ENCODE peak calls at places on chromosomes 1 and 21, in ten cellular contexts. L is aorta; B is effector memory CD4-positive, alpha-beta T cell; F is fibroblast of lung; T is H9; W is hepatocyte; Q is heart left ventricle; E is AG04450; R is thoracic aorta; S is bronchial epithelial cell. V is an unnamed sample.

GRCh38 chr1:117318456-117318855 is 48.8 kb upstream of the MAN1A2 start:
- DNase-seq in R (no peak), S (no peak), E (no peak), L (no peak), Q (no peak), W (no peak), B (no peak), F (no peak), T (no peak), V (no peak)

GRCh38 chr1:217482356-217483102 is 148.4 kb downstream of the GPATCH2 start:
- DNase-seq in T (no peak), W (no peak), E (peak; percentile 53), L (no peak), F (peak; percentile 69), Q (no peak), R (no peak), S (peak; percentile 80), B (no peak), V (no peak)

GRCh38 chr1:113976609-113977278 is 2.5 kb upstream of the OLFML3 start:
- DNase-seq in T (peak; percentile 62), W (peak; percentile 47), R (no peak), B (no peak), S (peak; percentile 16), F (peak; percentile 61), E (no peak), L (no peak), Q (no peak), V (peak; percentile 71)

GRCh38 chr21:27108228-27108627 is 141.3 kb upstream of the ADAMTS5 start:
- DNase-seq in S (peak; percentile 82), W (no peak), E (no peak), L (no peak), Q (no peak), T (no peak), F (peak; percentile 36), B (no peak), R (no peak), V (no peak)

GRCh38 chr1:154463512-154463990 is 38.5 kb upstream of the TDRD10 start:
- DNase-seq in Q (no peak), L (peak; percentile 69), W (no peak), R (no peak), B (peak; percentile 29), T (no peak), E (no peak), F (no peak), S (no peak), V (no peak)

GRCh38 chr21:41956926-41957729 is 3.3 kb upstream of the C2CD2 start:
- DNase-seq in E (peak; percentile 50), S (peak; percentile 54), F (peak; percentile 66), T (no peak), R (no peak), W (no peak), L (peak; percentile 21), B (no peak), Q (no peak), V (peak; percentile 61)

GRCh38 chr1:167599839-167600581 is 30.0 kb upstream of the RCSD1 start:
- DNase-seq in B (no peak), R (no peak), W (peak; percentile 34), Q (peak; percentile 50), L (peak; percentile 59), F (peak; percentile 55), S (peak; percentile 54), T (no peak), E (no peak), V (no peak)

GRCh38 chr1:66998972-66999371 is 55.0 kb downstream of the SLC35D1 start:
- DNase-seq in L (no peak), T (no peak), S (peak; percentile 47), E (no peak), B (no peak), R (no peak), Q (no peak), W (no peak), F (no peak), V (no peak)

GRCh38 chr1:221327954-221328353 is 413.9 kb downstream of the DUSP10 start:
- DNase-seq in S (no peak), W (no peak), E (no peak), B (no peak), L (no peak), Q (no peak), F (no peak), T (no peak), R (no peak), V (no peak)

GRCh38 chr1:236502579-236502971 is 21.2 kb upstream of the LGALS8 start:
- DNase-seq in S (peak; percentile 49), T (no peak), L (no peak), R (no peak), E (no peak), Q (no peak), W (peak; percentile 48), B (no peak), F (no peak), V (no peak)

GRCh38 chr1:27961646-27962221 is 2.0 kb downstream of the XKR8 start:
- DNase-seq in L (no peak), F (no peak), R (no peak), B (no peak), T (peak; percentile 45), W (no peak), S (no peak), E (no peak), Q (no peak), V (no peak)

GRCh38 chr1:58922302-58923089 is 138.6 kb upstream of the JUN start:
- DNase-seq in Q (peak; percentile 55), W (peak; percentile 88), S (peak; percentile 95), E (no peak), F (peak; percentile 82), L (peak; percentile 70), R (no peak), T (no peak), B (no peak), V (no peak)

GRCh38 chr1:153655333-153655732 is 3.2 kb upstream of the SNAPIN start:
- DNase-seq in S (no peak), Q (no peak), F (no peak), E (no peak), R (no peak), L (no peak), B (no peak), T (no peak), W (peak; percentile 12), V (no peak)

GRCh38 chr1:15348648-15349047 is 61.0 kb upstream of the EFHD2 start:
- DNase-seq in W (no peak), F (no peak), R (no peak), Q (no peak), L (no peak), T (no peak), E (no peak), S (no peak), B (no peak), V (no peak)

GRCh38 chr1:44537538-44537937 is 132.5 kb downstream of the RNF220 start:
- DNase-seq in Q (no peak), R (no peak), W (no peak), B (no peak), T (no peak), F (no peak), S (no peak), E (no peak), L (no peak), V (no peak)
- H3K27me3 ChIP-seq in Q (no peaks in the 10 kb centered on the region), R (no peaks in the 10 kb centered on the region), W (peaks cover 1% of the 10 kb centered on the region), B (no peaks in the 10 kb centered on the region), T (no peaks in the 10 kb centered on the region), F (peaks cover 15% of the 10 kb centered on the region), S (no peaks in the 10 kb centered on the region), E (peaks cover 11% of the 10 kb centered on the region), L (no peaks in the 10 kb centered on the region), V (no peaks in the 10 kb centered on the region)

DNA sequence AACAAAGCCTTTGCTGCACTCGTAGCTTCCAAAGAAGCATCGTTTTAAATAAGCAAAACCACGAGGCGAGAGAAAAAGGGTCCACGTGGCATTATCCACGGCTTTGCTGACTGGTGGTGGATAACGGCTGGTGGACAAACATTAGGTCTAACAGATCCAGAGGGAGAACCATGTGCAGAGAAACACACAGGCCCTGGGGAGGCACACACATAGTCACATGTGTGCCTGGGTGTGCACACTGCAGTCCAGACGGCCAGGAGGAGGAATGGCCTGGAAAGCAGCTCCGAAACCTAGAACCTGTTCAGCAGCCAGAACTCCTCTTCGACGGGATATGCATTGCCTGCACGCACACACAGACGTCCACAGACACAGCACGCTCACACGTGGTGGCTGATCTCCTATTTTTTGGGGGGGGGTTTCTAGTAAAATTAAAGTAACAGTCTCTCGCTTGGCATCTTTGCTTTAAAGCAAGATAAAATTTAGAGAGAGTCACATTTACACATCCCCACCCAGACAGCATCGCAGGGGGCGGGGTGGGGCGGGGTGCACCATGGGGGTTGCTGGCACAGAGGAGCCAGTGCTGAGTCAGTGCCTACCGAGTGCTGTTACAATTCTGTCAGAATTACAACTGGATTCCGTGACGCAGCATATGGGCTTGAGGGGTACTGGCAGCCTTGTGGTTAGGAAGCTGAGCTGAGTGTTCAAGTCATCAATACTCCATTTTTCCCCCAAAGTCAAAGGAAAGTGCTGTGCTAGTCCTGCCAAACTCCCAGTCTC is 175.7 kb downstream of the PRDM16 start:
- DNase-seq in R (no peak), S (no peak), B (no peak), T (no peak), Q (no peak), L (no peak), E (no peak), W (no peak), F (no peak), V (no peak)
- H3K27me3 ChIP-seq in R (no peaks in the 10 kb centered on the region), S (no peaks in the 10 kb centered on the region), B (no peaks in the 10 kb centered on the region), T (no peaks in the 10 kb centered on the region), Q (no peaks in the 10 kb centered on the region), L (no peaks in the 10 kb centered on the region), E (no peaks in the 10 kb centered on the region), W (peaks cover 20% of the 10 kb centered on the region), F (no peaks in the 10 kb centered on the region), V (no peaks in the 10 kb centered on the region)

DNA sequence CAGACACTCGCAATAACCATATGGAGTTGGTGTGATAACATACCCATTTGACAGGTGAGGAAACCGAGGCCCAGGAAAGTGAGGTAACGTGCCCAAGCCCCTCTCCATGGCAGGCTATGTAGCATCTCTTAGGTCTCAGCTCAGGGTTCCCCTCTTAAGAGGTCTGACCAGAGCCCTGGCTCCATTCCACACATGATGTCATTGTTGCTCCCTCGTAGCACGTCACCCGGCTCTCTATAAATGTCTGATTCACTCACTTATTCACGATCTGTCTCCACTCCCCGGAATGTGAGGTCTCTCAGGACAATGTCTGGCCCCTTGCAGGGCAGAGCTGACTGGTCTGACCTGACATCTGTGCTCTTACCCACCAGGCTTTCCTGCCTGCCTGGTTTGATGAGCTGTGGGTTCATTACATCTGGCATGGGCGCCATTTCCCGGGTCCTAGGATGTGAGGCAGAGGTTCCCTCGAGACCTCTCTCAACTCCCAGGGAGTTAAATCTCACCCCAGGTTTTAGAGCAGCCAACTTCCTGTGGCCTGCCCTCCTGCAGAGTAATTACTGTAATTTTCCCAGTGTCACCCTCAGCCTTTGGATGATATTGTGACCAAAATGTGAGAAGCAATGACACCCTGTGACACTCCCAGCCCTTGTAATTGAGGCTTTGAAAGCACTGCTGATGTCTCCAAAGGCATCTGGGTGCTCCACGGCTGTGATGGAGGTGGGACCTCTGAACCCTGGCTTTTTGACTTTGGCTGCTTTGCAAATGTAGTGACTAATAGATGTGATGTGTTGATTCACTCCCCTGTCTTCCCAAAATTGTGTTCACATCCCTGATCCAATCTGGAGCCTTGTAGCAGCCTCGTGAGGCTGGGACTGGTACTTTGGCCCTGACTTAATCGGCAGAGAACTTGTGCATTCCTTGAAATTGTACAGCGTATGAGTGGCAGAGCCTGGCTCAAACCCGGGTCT is 10.6 kb downstream of the ACTL8 start:
- DNase-seq in F (peak; percentile 88), T (no peak), W (peak; percentile 32), R (peak; percentile 28), B (no peak), L (peak; percentile 57), S (peak; percentile 35), E (peak; percentile 83), Q (no peak), V (no peak)
- H3K27me3 ChIP-seq in F (no peaks in the 10 kb centered on the region), T (no peaks in the 10 kb centered on the region), W (peaks cover 4% of the 10 kb centered on the region), R (no peaks in the 10 kb centered on the region), B (no peaks in the 10 kb centered on the region), L (no peaks in the 10 kb centered on the region), S (no peaks in the 10 kb centered on the region), E (no peaks in the 10 kb centered on the region), Q (no peaks in the 10 kb centered on the region), V (no peaks in the 10 kb centered on the region)

GRCh38 chr1:90725341-90725960 is 8.3 kb upstream of the BARHL2 start:
- DNase-seq in S (no peak), B (no peak), Q (no peak), W (no peak), R (no peak), T (peak; percentile 64), F (no peak), L (no peak), E (no peak), V (peak; percentile 43)
- H3K27me3 ChIP-seq in S (peaks cover 70% of the 10 kb centered on the region), B (peaks cover 95% of the 10 kb centered on the region), Q (peaks cover 99% of the 10 kb centered on the region), W (peaks cover 100% of the 10 kb centered on the region), R (peaks cover 70% of the 10 kb centered on the region), T (peaks cover 88% of the 10 kb centered on the region), F (peaks cover 85% of the 10 kb centered on the region), L (no peaks in the 10 kb centered on the region), E (peaks cover 85% of the 10 kb centered on the region), V (peaks cover 11% of the 10 kb centered on the region)